ENCODE peak calls at places on chromosome 17, in nine cellular contexts. K is IMR-90, P is PC-9, F is mesendoderm, N is MM.1S, T is PC-3, B is SK-N-SH, X is HCT116, R is mesenchymal stem cell. M is an unnamed sample.

GRCh38 chr17:9228408-9229159 is 207.3 kb downstream of the NTN1 start:
- DNase-seq in K (peak), P (no peak), F (no peak), N (no peak), T (no peak), B (no peak), X (no peak), R (peak), M (no peak)

GRCh38 chr17:18176152-18176551 is 7.5 kb upstream of the ALKBH5 start:
- DNase-seq in K (no peak), P (no peak), F (no peak), N (no peak), T (no peak), B (no peak), X (no peak), R (no peak), M (no peak)

GRCh38 chr17:42005128-42005527 is 12.1 kb downstream of the DNAJC7 start:
- DNase-seq in K (no peak), P (no peak), F (no peak), N (no peak), T (no peak), B (no peak), X (no peak), R (no peak), M (no peak)

GRCh38 chr17:31854672-31855071 is 4.4 kb downstream of the COPRS start:
- DNase-seq in K (no peak), P (no peak), F (no peak), N (no peak), T (no peak), B (no peak), X (no peak), R (no peak), M (no peak)

GRCh38 chr17:59368218-59368857 is 36.9 kb downstream of the YPEL2 start:
- DNase-seq in K (no peak), P (no peak), F (no peak), N (no peak), T (peak), B (no peak), X (no peak), R (peak), M (no peak)

GRCh38 chr17:68378202-68379149 is 78.8 kb downstream of the WIPI1 start:
- DNase-seq in K (peak), P (peak), F (peak), N (no peak), T (peak), B (peak), X (peak), R (peak), M (no peak)

GRCh38 chr17:47315451-47316266 is 8.1 kb upstream of the EFCAB13 start:
- DNase-seq in K (peak), P (no peak), F (peak), N (peak), T (peak), B (peak), X (peak), R (peak), M (peak)

GRCh38 chr17:1577657-1578428 is 15.3 kb upstream of the PITPNA start:
- DNase-seq in K (no peak), P (no peak), F (no peak), N (no peak), T (no peak), B (no peak), X (no peak), R (no peak), M (no peak)

GRCh38 chr17:56142325-56142724 is 10.9 kb upstream of the ANKFN1 start:
- DNase-seq in K (peak), P (no peak), F (no peak), N (no peak), T (no peak), B (no peak), X (no peak), R (peak), M (no peak)

GRCh38 chr17:75455896-75456416 is 479 bp upstream of the TMEM94 start:
- DNase-seq in K (no peak), P (no peak), F (no peak), N (no peak), T (no peak), B (peak), X (no peak), R (no peak), M (no peak)

GRCh38 chr17:62807812-62808575 is at the start of gene MARCHF10:
- DNase-seq in K (no peak), P (peak), F (peak), N (peak), T (peak), B (peak), X (no peak), R (no peak), M (no peak)

GRCh38 chr17:13597723-13598347 is 3.9 kb downstream of the HS3ST3A1 start:
- DNase-seq in K (peak), P (peak), F (peak), N (peak), T (peak), B (peak), X (peak), R (peak), M (no peak)

GRCh38 chr17:79645022-79645776 is 34.3 kb upstream of the RBFOX3 start:
- DNase-seq in K (no peak), P (no peak), F (no peak), N (no peak), T (no peak), B (peak), X (no peak), R (no peak), M (no peak)

GRCh38 chr17:17609121-17609520 is 17.6 kb upstream of the PEMT start:
- DNase-seq in K (no peak), P (no peak), F (peak), N (no peak), T (peak), B (no peak), X (no peak), R (no peak), M (no peak)

GRCh38 chr17:75019710-75020109 is 7.2 kb downstream of the MRPL58 start:
- DNase-seq in K (no peak), P (no peak), F (no peak), N (no peak), T (no peak), B (no peak), X (no peak), R (no peak), M (no peak)

GRCh38 chr17:2259769-2260536 is 43.6 kb downstream of the SMG6 start:
- DNase-seq in K (peak), P (no peak), F (peak), N (peak), T (no peak), B (no peak), X (no peak), R (peak), M (no peak)

GRCh38 chr17:6350806-6351205 is 84.1 kb downstream of the AIPL1 start:
- DNase-seq in K (no peak), P (no peak), F (no peak), N (no peak), T (no peak), B (no peak), X (no peak), R (no peak), M (no peak)

GRCh38 chr17:36665417-36665816 is 64.0 kb downstream of the MRM1 start:
- DNase-seq in K (no peak), P (peak), F (peak), N (no peak), T (peak), B (no peak), X (no peak), R (no peak), M (no peak)

GRCh38 chr17:78197147-78197830 is 10.1 kb downstream of the AFMID start:
- DNase-seq in K (no peak), P (no peak), F (peak), N (no peak), T (no peak), B (no peak), X (no peak), R (no peak), M (no peak)

GRCh38 chr17:65564793-65565192 is 3.3 kb upstream of the AXIN2 start:
- DNase-seq in K (peak), P (no peak), F (no peak), N (no peak), T (no peak), B (peak), X (no peak), R (no peak), M (no peak)

GRCh38 chr17:1197379-1197778 is 17.6 kb upstream of the ABR start:
- DNase-seq in K (peak), P (no peak), F (no peak), N (no peak), T (no peak), B (no peak), X (no peak), R (peak), M (no peak)

GRCh38 chr17:17305282-17305801 is 2.2 kb downstream of the NT5M start:
- DNase-seq in K (no peak), P (no peak), F (no peak), N (peak), T (no peak), B (peak), X (no peak), R (peak), M (no peak)

GRCh38 chr17:6786618-6787017 is 10.6 kb downstream of the FBXO39 start:
- DNase-seq in K (peak), P (no peak), F (no peak), N (no peak), T (peak), B (no peak), X (no peak), R (no peak), M (no peak)

GRCh38 chr17:67682196-67682595 is 35.5 kb upstream of the NOL11 start:
- DNase-seq in K (no peak), P (no peak), F (no peak), N (no peak), T (no peak), B (no peak), X (no peak), R (no peak), M (no peak)

GRCh38 chr17:45172541-45173286 is 11.0 kb downstream of the HEXIM2 start:
- DNase-seq in K (peak), P (peak), F (peak), N (peak), T (peak), B (peak), X (peak), R (peak), M (peak)

GRCh38 chr17:66716236-66717026 is 118.5 kb upstream of the CACNG5 start:
- DNase-seq in K (peak), P (no peak), F (peak), N (no peak), T (no peak), B (no peak), X (no peak), R (no peak), M (no peak)

GRCh38 chr17:52383493-52384100 is 225.1 kb upstream of the CA10 start:
- DNase-seq in K (peak), P (peak), F (peak), N (peak), T (peak), B (peak), X (peak), R (peak), M (no peak)

GRCh38 chr17:41404024-41404651 is 6.7 kb upstream of the KRT31 start:
- DNase-seq in K (peak), P (peak), F (peak), N (no peak), T (peak), B (no peak), X (peak), R (peak), M (peak)

GRCh38 chr17:42985225-42985624 is 4.9 kb downstream of the RUNDC1 start:
- DNase-seq in K (no peak), P (no peak), F (no peak), N (no peak), T (no peak), B (no peak), X (no peak), R (no peak), M (no peak)

GRCh38 chr17:76549539-76549938 is 9.7 kb downstream of the PRCD start:
- DNase-seq in K (no peak), P (no peak), F (no peak), N (no peak), T (no peak), B (no peak), X (no peak), R (no peak), M (no peak)
- H3K4me2 ChIP-seq in K (no peak), P (no peak), F (no peak), N (no peak), T (no peak), B (no peak), X (no peak), R (no peak), M (no peak)

DNA sequence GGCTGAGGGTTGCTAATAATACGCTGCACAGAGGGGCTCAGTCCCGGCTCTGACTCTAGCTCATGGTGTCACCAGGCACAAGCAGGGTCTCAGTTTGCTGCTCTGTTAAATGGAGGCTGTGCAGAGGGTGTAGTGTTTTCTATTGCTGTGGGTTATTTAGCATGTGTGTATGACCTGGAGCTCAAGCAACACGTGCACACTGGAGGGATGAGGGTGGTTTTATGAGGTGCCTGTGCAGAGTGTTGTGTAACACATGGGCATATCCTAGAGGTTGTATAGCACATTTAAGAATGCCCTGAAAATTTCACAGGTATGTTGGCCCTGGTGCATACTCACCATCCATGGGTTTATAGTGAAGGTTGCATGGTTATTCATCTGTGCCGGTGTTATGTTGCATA is 13.3 kb downstream of the THRA start:
- DNase-seq in K (no peak), P (no peak), F (no peak), N (no peak), T (no peak), B (no peak), X (no peak), R (no peak), M (no peak)
- H3K4me3 ChIP-seq in K (no peak), P (no peak), F (no peak), N (no peak), T (no peak), B (no peak), X (no peak), R (peak), M (no peak)

DNA sequence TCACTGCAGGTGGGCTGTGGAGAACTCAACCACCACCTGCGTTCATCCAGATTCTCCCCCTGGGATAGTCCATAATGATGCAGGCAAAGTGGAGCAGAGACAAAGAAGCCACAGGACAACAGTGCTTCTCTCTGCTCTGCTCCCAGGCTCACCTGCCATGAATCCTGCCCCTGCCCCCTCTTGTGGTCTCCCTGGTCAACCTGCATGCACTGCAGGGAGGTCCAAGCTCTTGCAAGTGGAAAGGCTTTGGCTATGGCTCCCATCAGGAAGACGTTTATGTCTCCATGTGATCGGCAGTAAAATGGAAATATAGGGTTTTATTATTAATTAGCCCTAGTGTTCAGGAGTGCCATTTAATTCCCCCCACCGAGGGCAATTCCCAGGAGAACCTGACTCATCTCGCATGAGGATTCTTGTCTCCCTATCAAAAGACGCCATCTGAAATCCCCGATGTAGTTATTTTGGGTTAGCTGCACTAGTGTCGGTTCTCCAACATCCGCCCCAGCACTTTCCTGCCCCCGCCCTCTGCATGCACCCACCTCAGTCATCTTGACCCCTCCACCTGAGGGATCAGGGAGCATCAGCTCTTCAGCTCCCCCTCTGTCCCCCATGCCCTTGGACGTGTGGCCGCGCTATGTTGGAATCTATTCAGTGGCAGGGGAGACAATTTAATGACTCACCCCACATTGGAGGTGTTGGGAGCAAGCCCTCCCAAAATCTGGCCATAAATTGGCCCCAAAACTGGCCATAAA is 91.8 kb downstream of the KCNJ12 start:
- DNase-seq in K (no peak), P (no peak), F (no peak), N (no peak), T (no peak), B (no peak), X (no peak), R (no peak), M (no peak)
- H3K4me2 ChIP-seq in K (no peak), P (no peak), F (no peak), N (no peak), T (no peak), B (no peak), X (no peak), R (no peak), M (no peak)

GRCh38 chr17:64327201-64327930 is 63.3 kb downstream of the PECAM1 start:
- DNase-seq in K (no peak), P (no peak), F (no peak), N (no peak), T (peak), B (no peak), X (no peak), R (no peak), M (no peak)

GRCh38 chr17:64329571-64329970 is 61.1 kb downstream of the PECAM1 start:
- DNase-seq in K (no peak), P (peak), F (no peak), N (no peak), T (peak), B (no peak), X (no peak), R (no peak), M (no peak)

GRCh38 chr17:64328036-64328874 is 62.4 kb downstream of the PECAM1 start:
- DNase-seq in K (no peak), P (no peak), F (no peak), N (no peak), T (no peak), B (no peak), X (no peak), R (no peak), M (no peak)

GRCh38 chr17:64326420-64327054 is 63.5 kb upstream of the TEX2 start:
- DNase-seq in K (no peak), P (peak), F (no peak), N (no peak), T (peak), B (no peak), X (no peak), R (peak), M (no peak)

DNA sequence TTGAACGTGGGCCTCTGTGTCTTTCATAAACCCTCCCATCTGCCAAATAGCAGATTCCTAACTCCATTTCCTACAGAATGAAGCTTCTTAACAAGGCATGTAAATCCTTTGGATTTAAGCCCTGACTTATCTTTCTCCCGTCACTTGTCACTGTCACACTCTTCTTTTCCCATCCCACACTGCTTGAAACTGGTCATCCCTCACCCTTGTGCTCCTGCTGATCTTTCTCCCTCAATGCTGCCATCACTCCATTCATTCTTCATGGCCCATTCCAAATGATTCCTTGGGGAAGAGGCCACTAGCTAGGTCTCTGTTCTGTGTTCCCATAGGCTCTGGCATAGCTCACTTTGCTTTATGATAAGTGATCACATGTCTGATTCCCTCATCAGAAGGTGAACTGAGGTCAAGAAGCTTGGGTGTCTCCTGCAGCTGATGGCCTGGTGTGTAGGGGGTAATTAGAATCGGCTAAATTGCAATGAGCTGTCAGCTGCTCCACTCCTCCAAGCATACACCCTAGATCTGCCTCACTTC is 61.7 kb downstream of the PECAM1 start:
- DNase-seq in K (no peak), P (no peak), F (no peak), N (no peak), T (no peak), B (no peak), X (no peak), R (no peak), M (no peak)
- H3K4me3 ChIP-seq in K (no peak), P (peak), F (no peak), N (no peak), T (no peak), B (no peak), X (no peak), R (no peak), M (no peak)

DNA sequence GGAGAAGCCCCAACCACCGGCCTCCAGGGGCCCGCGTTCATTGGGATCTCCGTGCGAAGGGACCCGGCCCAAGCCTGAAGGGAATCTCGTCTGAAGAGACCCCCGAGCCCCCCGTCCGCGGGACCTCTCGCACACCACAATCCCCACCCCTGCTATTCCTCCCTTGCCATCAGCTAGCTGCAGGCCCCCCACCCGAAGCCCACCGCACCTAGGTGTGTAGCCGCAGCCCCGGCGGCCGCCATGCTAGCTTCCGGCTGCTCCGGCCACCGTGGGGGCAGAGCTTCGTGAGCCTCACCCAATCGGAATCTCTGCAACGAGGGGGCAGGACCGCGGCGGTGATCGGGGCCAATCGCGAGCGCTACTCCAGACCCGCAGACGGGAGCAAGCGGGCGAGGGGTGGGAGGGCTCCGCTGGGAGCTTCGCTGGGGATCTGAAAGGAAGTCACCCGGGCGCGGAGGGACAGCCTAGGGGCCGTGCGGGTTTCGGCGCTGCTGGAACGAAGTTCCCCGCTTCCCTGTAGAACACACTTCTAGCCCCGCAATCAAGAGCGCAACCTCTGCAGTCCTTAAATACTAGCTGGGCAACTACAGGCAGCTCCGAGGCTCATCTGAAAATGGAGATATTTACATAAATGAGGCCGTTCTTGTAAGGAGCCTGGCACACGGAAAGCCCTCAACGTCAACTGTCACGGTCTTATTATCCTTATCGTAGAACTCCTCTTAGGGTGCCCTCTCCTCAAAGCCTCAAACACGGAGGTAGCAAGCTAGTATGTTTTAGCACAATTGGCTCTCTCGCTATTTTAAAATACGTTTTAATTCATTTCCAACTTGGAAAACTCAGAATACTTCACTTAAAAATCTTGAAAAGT is at the start of gene PIGS:
- DNase-seq in K (peak), P (peak), F (peak), N (peak), T (peak), B (peak), X (peak), R (peak), M (peak)
- H3K4me2 ChIP-seq in K (peak), P (peak), F (peak), N (peak), T (peak), B (peak), X (peak), R (peak), M (peak)

GRCh38 chr17:5115673-5116651 is at the start of gene USP6:
- DNase-seq in K (no peak), P (no peak), F (no peak), N (no peak), T (no peak), B (no peak), X (no peak), R (no peak), M (no peak)
- H3K4me3 ChIP-seq in K (no peak), P (no peak), F (no peak), N (no peak), T (no peak), B (no peak), X (no peak), R (no peak), M (no peak)

GRCh38 chr17:30358055-30358760 is 20.5 kb upstream of the CPD start:
- DNase-seq in K (no peak), P (no peak), F (no peak), N (no peak), T (no peak), B (no peak), X (no peak), R (no peak), M (no peak)
- H3K4me2 ChIP-seq in K (no peak), P (no peak), F (no peak), N (no peak), T (no peak), B (no peak), X (no peak), R (no peak), M (no peak)